ENCODE peak calls at places on chromosomes 4 and X, in ten cellular contexts. One of them, this sample, is unnamed.

GRCh38 chr4:30866907-30867306 is 146.7 kb downstream of the PCDH7 start:
- DNase-seq in heart right ventricle: no peak
- DNase-seq in hypothalamus: no peak
- DNase-seq in bronchial epithelial cell: peak; percentile 82
- DNase-seq in aorta: no peak
- DNase-seq in H9: no peak
- DNase-seq in effector CD4-positive, alpha-beta T cell: no peak
- DNase-seq in ELF-1: no peak
- DNase-seq in activated CD8-positive, alpha-beta memory T cell treated with anti-CD3 and anti-CD28 coated beads for 48 hours: no peak
- DNase-seq in NCI-H2029 treated with DMSO at 0.1 percent for 48 hours: no peak
- DNase-seq in this sample: no peak

GRCh38 chr4:33369366-33369899 is 2649.3 kb downstream of the PCDH7 start:
- DNase-seq in H9: no peak
- DNase-seq in aorta: no peak
- DNase-seq in ELF-1: no peak
- DNase-seq in bronchial epithelial cell: peak; percentile 53
- DNase-seq in heart right ventricle: no peak
- DNase-seq in hypothalamus: no peak
- DNase-seq in activated CD8-positive, alpha-beta memory T cell treated with anti-CD3 and anti-CD28 coated beads for 48 hours: no peak
- DNase-seq in effector CD4-positive, alpha-beta T cell: no peak
- DNase-seq in NCI-H2029 treated with DMSO at 0.1 percent for 48 hours: no peak
- DNase-seq in this sample: peak; percentile 63

GRCh38 chr4:165027762-165028402 is 3.9 kb upstream of the TRIM60 start:
- DNase-seq in effector CD4-positive, alpha-beta T cell: no peak
- DNase-seq in aorta: no peak
- DNase-seq in heart right ventricle: no peak
- DNase-seq in activated CD8-positive, alpha-beta memory T cell treated with anti-CD3 and anti-CD28 coated beads for 48 hours: no peak
- DNase-seq in NCI-H2029 treated with DMSO at 0.1 percent for 48 hours: no peak
- DNase-seq in bronchial epithelial cell: no peak
- DNase-seq in H9: no peak
- DNase-seq in hypothalamus: no peak
- DNase-seq in ELF-1: no peak
- DNase-seq in this sample: peak; percentile 73

GRCh38 chr4:6113641-6114040 is 86.7 kb downstream of the JAKMIP1 start:
- DNase-seq in aorta: no peak
- DNase-seq in effector CD4-positive, alpha-beta T cell: no peak
- DNase-seq in ELF-1: no peak
- DNase-seq in hypothalamus: no peak
- DNase-seq in activated CD8-positive, alpha-beta memory T cell treated with anti-CD3 and anti-CD28 coated beads for 48 hours: no peak
- DNase-seq in H9: no peak
- DNase-seq in heart right ventricle: no peak
- DNase-seq in NCI-H2029 treated with DMSO at 0.1 percent for 48 hours: no peak
- DNase-seq in bronchial epithelial cell: no peak
- DNase-seq in this sample: no peak

GRCh38 chrX:115259238-115259875 is 25.5 kb upstream of the LRCH2 start:
- DNase-seq in activated CD8-positive, alpha-beta memory T cell treated with anti-CD3 and anti-CD28 coated beads for 48 hours: no peak
- DNase-seq in bronchial epithelial cell: no peak
- DNase-seq in aorta: no peak
- DNase-seq in H9: no peak
- DNase-seq in NCI-H2029 treated with DMSO at 0.1 percent for 48 hours: no peak
- DNase-seq in effector CD4-positive, alpha-beta T cell: no peak
- DNase-seq in ELF-1: no peak
- DNase-seq in hypothalamus: no peak
- DNase-seq in heart right ventricle: no peak
- DNase-seq in this sample: no peak

GRCh38 chr4:122458625-122459024 is 2.1 kb upstream of the IL2 start:
- DNase-seq in hypothalamus: no peak
- DNase-seq in activated CD8-positive, alpha-beta memory T cell treated with anti-CD3 and anti-CD28 coated beads for 48 hours: no peak
- DNase-seq in ELF-1: no peak
- DNase-seq in bronchial epithelial cell: peak; percentile 63
- DNase-seq in effector CD4-positive, alpha-beta T cell: peak; percentile 15
- DNase-seq in heart right ventricle: no peak
- DNase-seq in H9: no peak
- DNase-seq in aorta: no peak
- DNase-seq in NCI-H2029 treated with DMSO at 0.1 percent for 48 hours: no peak
- DNase-seq in this sample: no peak

GRCh38 chrX:134949271-134949670 is 41.5 kb upstream of the SMIM10 start:
- DNase-seq in activated CD8-positive, alpha-beta memory T cell treated with anti-CD3 and anti-CD28 coated beads for 48 hours: no peak
- DNase-seq in hypothalamus: no peak
- DNase-seq in ELF-1: no peak
- DNase-seq in effector CD4-positive, alpha-beta T cell: no peak
- DNase-seq in H9: no peak
- DNase-seq in NCI-H2029 treated with DMSO at 0.1 percent for 48 hours: no peak
- DNase-seq in aorta: no peak
- DNase-seq in bronchial epithelial cell: peak; percentile 33
- DNase-seq in heart right ventricle: no peak
- DNase-seq in this sample: peak; percentile 3

GRCh38 chrX:55201930-55202579 is 18.1 kb upstream of the PAGE5 start:
- DNase-seq in ELF-1: peak; percentile 84
- DNase-seq in H9: no peak
- DNase-seq in effector CD4-positive, alpha-beta T cell: no peak
- DNase-seq in NCI-H2029 treated with DMSO at 0.1 percent for 48 hours: no peak
- DNase-seq in aorta: no peak
- DNase-seq in heart right ventricle: no peak
- DNase-seq in activated CD8-positive, alpha-beta memory T cell treated with anti-CD3 and anti-CD28 coated beads for 48 hours: no peak
- DNase-seq in bronchial epithelial cell: peak; percentile 33
- DNase-seq in hypothalamus: no peak
- DNase-seq in this sample: no peak

GRCh38 chr4:13905543-13905942 is 278.0 kb upstream of the BOD1L1 start:
- DNase-seq in effector CD4-positive, alpha-beta T cell: no peak
- DNase-seq in H9: no peak
- DNase-seq in hypothalamus: no peak
- DNase-seq in bronchial epithelial cell: peak; percentile 72
- DNase-seq in heart right ventricle: no peak
- DNase-seq in ELF-1: no peak
- DNase-seq in NCI-H2029 treated with DMSO at 0.1 percent for 48 hours: no peak
- DNase-seq in aorta: no peak
- DNase-seq in activated CD8-positive, alpha-beta memory T cell treated with anti-CD3 and anti-CD28 coated beads for 48 hours: no peak
- DNase-seq in this sample: no peak

GRCh38 chr4:128123036-128123435 is 61.9 kb downstream of the LARP1B start:
- DNase-seq in H9: no peak
- DNase-seq in aorta: no peak
- DNase-seq in activated CD8-positive, alpha-beta memory T cell treated with anti-CD3 and anti-CD28 coated beads for 48 hours: no peak
- DNase-seq in NCI-H2029 treated with DMSO at 0.1 percent for 48 hours: no peak
- DNase-seq in effector CD4-positive, alpha-beta T cell: no peak
- DNase-seq in ELF-1: peak; percentile 54
- DNase-seq in heart right ventricle: no peak
- DNase-seq in hypothalamus: no peak
- DNase-seq in bronchial epithelial cell: no peak
- DNase-seq in this sample: no peak

GRCh38 chr4:153530284-153530995 is 64.3 kb downstream of the TMEM131L start:
- DNase-seq in effector CD4-positive, alpha-beta T cell: no peak
- DNase-seq in aorta: no peak
- DNase-seq in ELF-1: no peak
- DNase-seq in bronchial epithelial cell: no peak
- DNase-seq in H9: no peak
- DNase-seq in NCI-H2029 treated with DMSO at 0.1 percent for 48 hours: no peak
- DNase-seq in hypothalamus: no peak
- DNase-seq in activated CD8-positive, alpha-beta memory T cell treated with anti-CD3 and anti-CD28 coated beads for 48 hours: no peak
- DNase-seq in heart right ventricle: no peak
- DNase-seq in this sample: no peak

GRCh38 chrX:133353233-133353632 is 62.1 kb downstream of the GPC4 start:
- DNase-seq in bronchial epithelial cell: no peak
- DNase-seq in hypothalamus: no peak
- DNase-seq in NCI-H2029 treated with DMSO at 0.1 percent for 48 hours: no peak
- DNase-seq in activated CD8-positive, alpha-beta memory T cell treated with anti-CD3 and anti-CD28 coated beads for 48 hours: no peak
- DNase-seq in ELF-1: no peak
- DNase-seq in heart right ventricle: no peak
- DNase-seq in H9: no peak
- DNase-seq in aorta: no peak
- DNase-seq in effector CD4-positive, alpha-beta T cell: no peak
- DNase-seq in this sample: no peak

GRCh38 chrX:110211340-110211739 is 106.5 kb downstream of the AMMECR1 start:
- DNase-seq in ELF-1: no peak
- DNase-seq in aorta: no peak
- DNase-seq in bronchial epithelial cell: peak; percentile 33
- DNase-seq in NCI-H2029 treated with DMSO at 0.1 percent for 48 hours: no peak
- DNase-seq in effector CD4-positive, alpha-beta T cell: no peak
- DNase-seq in heart right ventricle: no peak
- DNase-seq in hypothalamus: no peak
- DNase-seq in activated CD8-positive, alpha-beta memory T cell treated with anti-CD3 and anti-CD28 coated beads for 48 hours: no peak
- DNase-seq in H9: no peak
- DNase-seq in this sample: no peak

GRCh38 chr4:171650543-171650942 is 162.7 kb upstream of the GALNTL6 start:
- DNase-seq in aorta: no peak
- DNase-seq in hypothalamus: no peak
- DNase-seq in H9: peak; percentile 45
- DNase-seq in NCI-H2029 treated with DMSO at 0.1 percent for 48 hours: no peak
- DNase-seq in bronchial epithelial cell: no peak
- DNase-seq in activated CD8-positive, alpha-beta memory T cell treated with anti-CD3 and anti-CD28 coated beads for 48 hours: no peak
- DNase-seq in heart right ventricle: no peak
- DNase-seq in effector CD4-positive, alpha-beta T cell: no peak
- DNase-seq in ELF-1: peak; percentile 10
- DNase-seq in this sample: peak; percentile 18

GRCh38 chr4:31995943-31996901 is 1276.1 kb downstream of the PCDH7 start:
- DNase-seq in aorta: no peak
- DNase-seq in hypothalamus: no peak
- DNase-seq in activated CD8-positive, alpha-beta memory T cell treated with anti-CD3 and anti-CD28 coated beads for 48 hours: no peak
- DNase-seq in bronchial epithelial cell: no peak
- DNase-seq in effector CD4-positive, alpha-beta T cell: no peak
- DNase-seq in ELF-1: peak; percentile 83
- DNase-seq in H9: peak; percentile 89
- DNase-seq in NCI-H2029 treated with DMSO at 0.1 percent for 48 hours: no peak
- DNase-seq in heart right ventricle: no peak
- DNase-seq in this sample: no peak

GRCh38 chr4:98828801-98829200 is 100.1 kb downstream of the EIF4E start:
- DNase-seq in heart right ventricle: no peak
- DNase-seq in ELF-1: peak; percentile 31
- DNase-seq in aorta: no peak
- DNase-seq in hypothalamus: no peak
- DNase-seq in effector CD4-positive, alpha-beta T cell: no peak
- DNase-seq in H9: peak; percentile 34
- DNase-seq in bronchial epithelial cell: peak; percentile 28
- DNase-seq in NCI-H2029 treated with DMSO at 0.1 percent for 48 hours: no peak
- DNase-seq in activated CD8-positive, alpha-beta memory T cell treated with anti-CD3 and anti-CD28 coated beads for 48 hours: no peak
- DNase-seq in this sample: peak; percentile 42

GRCh38 chrX:49243166-49243565 is 7.9 kb downstream of the CCDC22 start:
- DNase-seq in activated CD8-positive, alpha-beta memory T cell treated with anti-CD3 and anti-CD28 coated beads for 48 hours: no peak
- DNase-seq in NCI-H2029 treated with DMSO at 0.1 percent for 48 hours: no peak
- DNase-seq in bronchial epithelial cell: no peak
- DNase-seq in ELF-1: no peak
- DNase-seq in aorta: no peak
- DNase-seq in H9: no peak
- DNase-seq in heart right ventricle: no peak
- DNase-seq in hypothalamus: no peak
- DNase-seq in effector CD4-positive, alpha-beta T cell: no peak
- DNase-seq in this sample: no peak

GRCh38 chr4:6044805-6045204 is 26.6 kb upstream of the C4orf50 start:
- DNase-seq in activated CD8-positive, alpha-beta memory T cell treated with anti-CD3 and anti-CD28 coated beads for 48 hours: no peak
- DNase-seq in bronchial epithelial cell: no peak
- DNase-seq in aorta: no peak
- DNase-seq in ELF-1: peak; percentile 36
- DNase-seq in heart right ventricle: no peak
- DNase-seq in hypothalamus: no peak
- DNase-seq in H9: peak; percentile 59
- DNase-seq in NCI-H2029 treated with DMSO at 0.1 percent for 48 hours: no peak
- DNase-seq in effector CD4-positive, alpha-beta T cell: no peak
- DNase-seq in this sample: no peak

GRCh38 chrX:12958059-12958458 is 16.9 kb upstream of the TMSB4X start:
- DNase-seq in NCI-H2029 treated with DMSO at 0.1 percent for 48 hours: no peak
- DNase-seq in activated CD8-positive, alpha-beta memory T cell treated with anti-CD3 and anti-CD28 coated beads for 48 hours: no peak
- DNase-seq in effector CD4-positive, alpha-beta T cell: no peak
- DNase-seq in bronchial epithelial cell: no peak
- DNase-seq in hypothalamus: no peak
- DNase-seq in heart right ventricle: no peak
- DNase-seq in aorta: no peak
- DNase-seq in ELF-1: no peak
- DNase-seq in H9: no peak
- DNase-seq in this sample: no peak

GRCh38 chr4:76950846-76951321 is 1.3 kb downstream of the SEPTIN11 start:
- DNase-seq in NCI-H2029 treated with DMSO at 0.1 percent for 48 hours: no peak
- DNase-seq in effector CD4-positive, alpha-beta T cell: no peak
- DNase-seq in bronchial epithelial cell: peak; percentile 17
- DNase-seq in hypothalamus: no peak
- DNase-seq in activated CD8-positive, alpha-beta memory T cell treated with anti-CD3 and anti-CD28 coated beads for 48 hours: no peak
- DNase-seq in ELF-1: peak; percentile 87
- DNase-seq in H9: peak; percentile 51
- DNase-seq in aorta: peak; percentile 55
- DNase-seq in heart right ventricle: peak; percentile 21
- DNase-seq in this sample: peak; percentile 13

GRCh38 chrX:10795721-10796120 is 175.3 kb upstream of the MID1 start:
- DNase-seq in aorta: no peak
- DNase-seq in effector CD4-positive, alpha-beta T cell: no peak
- DNase-seq in NCI-H2029 treated with DMSO at 0.1 percent for 48 hours: no peak
- DNase-seq in bronchial epithelial cell: no peak
- DNase-seq in heart right ventricle: no peak
- DNase-seq in hypothalamus: no peak
- DNase-seq in activated CD8-positive, alpha-beta memory T cell treated with anti-CD3 and anti-CD28 coated beads for 48 hours: no peak
- DNase-seq in H9: no peak
- DNase-seq in ELF-1: peak; percentile 3
- DNase-seq in this sample: no peak

GRCh38 chrX:106928227-106928626 is 8.0 kb downstream of the CLDN2 start:
- DNase-seq in H9: no peak
- DNase-seq in bronchial epithelial cell: no peak
- DNase-seq in aorta: no peak
- DNase-seq in activated CD8-positive, alpha-beta memory T cell treated with anti-CD3 and anti-CD28 coated beads for 48 hours: no peak
- DNase-seq in ELF-1: no peak
- DNase-seq in heart right ventricle: no peak
- DNase-seq in hypothalamus: no peak
- DNase-seq in NCI-H2029 treated with DMSO at 0.1 percent for 48 hours: no peak
- DNase-seq in effector CD4-positive, alpha-beta T cell: no peak
- DNase-seq in this sample: no peak

GRCh38 chrX:53184836-53185235 is 40.2 kb downstream of the KDM5C start:
- DNase-seq in effector CD4-positive, alpha-beta T cell: no peak
- DNase-seq in heart right ventricle: no peak
- DNase-seq in activated CD8-positive, alpha-beta memory T cell treated with anti-CD3 and anti-CD28 coated beads for 48 hours: no peak
- DNase-seq in hypothalamus: no peak
- DNase-seq in NCI-H2029 treated with DMSO at 0.1 percent for 48 hours: no peak
- DNase-seq in aorta: no peak
- DNase-seq in bronchial epithelial cell: peak; percentile 23
- DNase-seq in H9: no peak
- DNase-seq in ELF-1: no peak
- DNase-seq in this sample: no peak

GRCh38 chr4:150794706-150795105 is 212.8 kb downstream of the MAB21L2 start:
- DNase-seq in NCI-H2029 treated with DMSO at 0.1 percent for 48 hours: no peak
- DNase-seq in bronchial epithelial cell: no peak
- DNase-seq in ELF-1: no peak
- DNase-seq in aorta: no peak
- DNase-seq in effector CD4-positive, alpha-beta T cell: no peak
- DNase-seq in hypothalamus: no peak
- DNase-seq in heart right ventricle: no peak
- DNase-seq in activated CD8-positive, alpha-beta memory T cell treated with anti-CD3 and anti-CD28 coated beads for 48 hours: no peak
- DNase-seq in H9: no peak
- DNase-seq in this sample: no peak

GRCh38 chr4:13917010-13917409 is 289.5 kb upstream of the BOD1L1 start:
- DNase-seq in bronchial epithelial cell: no peak
- DNase-seq in ELF-1: no peak
- DNase-seq in NCI-H2029 treated with DMSO at 0.1 percent for 48 hours: no peak
- DNase-seq in aorta: no peak
- DNase-seq in hypothalamus: no peak
- DNase-seq in activated CD8-positive, alpha-beta memory T cell treated with anti-CD3 and anti-CD28 coated beads for 48 hours: no peak
- DNase-seq in heart right ventricle: no peak
- DNase-seq in H9: no peak
- DNase-seq in effector CD4-positive, alpha-beta T cell: no peak
- DNase-seq in this sample: no peak

GRCh38 chr4:3873446-3874415 is 107.5 kb downstream of the ADRA2C start:
- DNase-seq in heart right ventricle: no peak
- DNase-seq in NCI-H2029 treated with DMSO at 0.1 percent for 48 hours: no peak
- DNase-seq in aorta: no peak
- DNase-seq in H9: peak; percentile 92
- DNase-seq in ELF-1: peak; percentile 83
- DNase-seq in bronchial epithelial cell: no peak
- DNase-seq in activated CD8-positive, alpha-beta memory T cell treated with anti-CD3 and anti-CD28 coated beads for 48 hours: no peak
- DNase-seq in hypothalamus: no peak
- DNase-seq in effector CD4-positive, alpha-beta T cell: no peak
- DNase-seq in this sample: no peak

GRCh38 chr4:137998666-137999429 is 243.3 kb downstream of the SLC7A11 start:
- DNase-seq in NCI-H2029 treated with DMSO at 0.1 percent for 48 hours: no peak
- DNase-seq in activated CD8-positive, alpha-beta memory T cell treated with anti-CD3 and anti-CD28 coated beads for 48 hours: no peak
- DNase-seq in hypothalamus: no peak
- DNase-seq in H9: no peak
- DNase-seq in bronchial epithelial cell: no peak
- DNase-seq in effector CD4-positive, alpha-beta T cell: no peak
- DNase-seq in heart right ventricle: no peak
- DNase-seq in aorta: no peak
- DNase-seq in ELF-1: no peak
- DNase-seq in this sample: no peak

GRCh38 chrX:96590403-96590802 is 94.2 kb upstream of the DIAPH2 start:
- DNase-seq in hypothalamus: no peak
- DNase-seq in effector CD4-positive, alpha-beta T cell: no peak
- DNase-seq in ELF-1: peak; percentile 4
- DNase-seq in H9: no peak
- DNase-seq in aorta: no peak
- DNase-seq in bronchial epithelial cell: no peak
- DNase-seq in NCI-H2029 treated with DMSO at 0.1 percent for 48 hours: no peak
- DNase-seq in heart right ventricle: no peak
- DNase-seq in activated CD8-positive, alpha-beta memory T cell treated with anti-CD3 and anti-CD28 coated beads for 48 hours: no peak
- DNase-seq in this sample: no peak

This sample was measured in SK-MEL-5.